ENCODE peak calls at places on chromosomes 3 and 15, in five cellular contexts. D is HFF-Myc, I is GM12865, C is chondrocyte, N is upper lobe of right lung. E is an unnamed sample.

GRCh38 chr3:58116161-58116955 is 94.4 kb downstream of the DNASE1L3 start:
- DNase-seq in D (no peak), I (peak), C (no peak), N (no peak), E (no peak)

GRCh38 chr3:53495518-53496501 is 1.4 kb downstream of the CACNA1D start:
- DNase-seq in D (no peak), I (no peak), C (no peak), N (no peak), E (no peak)

GRCh38 chr3:4633078-4634004 is 140.2 kb downstream of the ITPR1 start:
- DNase-seq in D (peak), I (peak), C (no peak), N (no peak), E (no peak)

GRCh38 chr3:58470363-58471024 is 21.4 kb upstream of the KCTD6 start:
- DNase-seq in D (no peak), I (no peak), C (no peak), N (no peak), E (peak)

GRCh38 chr3:168707900-168708299 is 612.2 kb upstream of the GOLIM4 start:
- DNase-seq in D (no peak), I (peak), C (no peak), N (no peak), E (no peak)

GRCh38 chr3:8632402-8633237 is 12.0 kb downstream of the SSUH2 start:
- DNase-seq in D (no peak), I (no peak), C (no peak), N (no peak), E (no peak)

GRCh38 chr3:4712109-4712508 is 219.0 kb downstream of the ITPR1 start:
- DNase-seq in D (no peak), I (no peak), C (no peak), N (no peak), E (no peak)

GRCh38 chr15:67085818-67086649 is 20.6 kb downstream of the SMAD3 start:
- DNase-seq in D (peak), I (peak), C (no peak), N (no peak), E (no peak)

GRCh38 chr3:52789746-52790040 is 4.9 kb upstream of the ITIH3 start:
- DNase-seq in D (no peak), I (no peak), C (no peak), N (no peak), E (no peak)

GRCh38 chr3:67558429-67558828 is 96.0 kb downstream of the SUCLG2 start:
- DNase-seq in D (no peak), I (no peak), C (no peak), N (no peak), E (no peak)

GRCh38 chr15:62165029-62165792 is at the start of gene C2CD4B:
- DNase-seq in D (no peak), I (peak), C (no peak), N (peak), E (no peak)

GRCh38 chr15:61195116-61196002 is 33.7 kb downstream of the RORA start:
- DNase-seq in D (peak), I (peak), C (no peak), N (no peak), E (no peak)

GRCh38 chr15:96274087-96274440 is 56.4 kb upstream of the NR2F2 start:
- DNase-seq in D (no peak), I (no peak), C (no peak), N (no peak), E (no peak)

GRCh38 chr3:188286087-188286513 is 132.1 kb downstream of the LPP start:
- DNase-seq in D (peak), I (no peak), C (no peak), N (no peak), E (no peak)

GRCh38 chr15:41564286-41564959 is 5.4 kb downstream of the TYRO3 start:
- DNase-seq in D (no peak), I (no peak), C (no peak), N (no peak), E (no peak)

GRCh38 chr3:132247211-132247610 is 70.0 kb upstream of the ACP3 start:
- DNase-seq in D (no peak), I (no peak), C (no peak), N (no peak), E (no peak)

GRCh38 chr15:37084602-37085001 is 15.7 kb downstream of the MEIS2 start:
- DNase-seq in D (no peak), I (no peak), C (no peak), N (no peak), E (no peak)

GRCh38 chr15:28130651-28131050 is 31.5 kb upstream of the OCA2 start:
- DNase-seq in D (no peak), I (no peak), C (no peak), N (peak), E (no peak)

GRCh38 chr15:75024102-75024636 is 779 bp downstream of the PPCDC start:
- DNase-seq in D (no peak), I (peak), C (no peak), N (no peak), E (no peak)

GRCh38 chr15:67033012-67033411 is 32.4 kb upstream of the SMAD3 start:
- DNase-seq in D (no peak), I (no peak), C (no peak), N (no peak), E (no peak)

GRCh38 chr15:101453123-101454120 is 36.1 kb downstream of the PCSK6 start:
- DNase-seq in D (no peak), I (no peak), C (no peak), N (no peak), E (no peak)

GRCh38 chr15:28871168-28871567 is 14.6 kb upstream of the APBA2 start:
- DNase-seq in D (no peak), I (no peak), C (no peak), N (no peak), E (no peak)

GRCh38 chr3:170162630-170163029 is 18.9 kb downstream of the PHC3 start:
- DNase-seq in D (no peak), I (no peak), C (no peak), N (no peak), E (no peak)

GRCh38 chr3:188085596-188086560 is 68.1 kb upstream of the LPP start:
- DNase-seq in D (no peak), I (no peak), C (no peak), N (no peak), E (no peak)

GRCh38 chr3:125684199-125684598 is 88.9 kb upstream of the OSBPL11 start:
- DNase-seq in D (no peak), I (no peak), C (no peak), N (peak), E (no peak)

GRCh38 chr15:52018693-52019393 is at the start of gene MAPK6:
- DNase-seq in D (no peak), I (peak), C (peak), N (peak), E (peak)

DNA sequence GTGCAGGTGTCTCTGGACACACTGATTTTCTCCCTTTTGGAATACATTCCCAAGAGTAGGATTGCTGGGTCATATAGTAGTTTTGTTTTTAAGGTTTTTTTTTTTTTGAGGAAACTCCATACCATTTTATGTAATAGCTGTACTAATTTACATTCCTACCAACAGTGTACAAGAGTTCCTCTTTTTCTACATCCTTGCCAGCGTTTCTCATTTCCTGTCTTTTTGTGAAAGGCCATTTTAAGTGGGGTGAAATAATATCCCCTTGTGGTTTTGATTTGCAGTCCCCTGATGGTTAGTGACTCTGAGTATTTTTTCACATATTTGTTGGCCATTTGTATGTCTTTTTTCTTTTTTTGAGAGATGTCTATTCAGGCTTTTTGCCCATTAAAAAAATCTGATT is 1205.5 kb downstream of the ROBO1 start:
- DNase-seq in D (no peak), I (no peak), C (no peak), N (no peak), E (no peak)
- TF ChIP-seq CTCF in D (no peak), I (no peak), C (no peak), N (no peak), E (no peak)

DNA sequence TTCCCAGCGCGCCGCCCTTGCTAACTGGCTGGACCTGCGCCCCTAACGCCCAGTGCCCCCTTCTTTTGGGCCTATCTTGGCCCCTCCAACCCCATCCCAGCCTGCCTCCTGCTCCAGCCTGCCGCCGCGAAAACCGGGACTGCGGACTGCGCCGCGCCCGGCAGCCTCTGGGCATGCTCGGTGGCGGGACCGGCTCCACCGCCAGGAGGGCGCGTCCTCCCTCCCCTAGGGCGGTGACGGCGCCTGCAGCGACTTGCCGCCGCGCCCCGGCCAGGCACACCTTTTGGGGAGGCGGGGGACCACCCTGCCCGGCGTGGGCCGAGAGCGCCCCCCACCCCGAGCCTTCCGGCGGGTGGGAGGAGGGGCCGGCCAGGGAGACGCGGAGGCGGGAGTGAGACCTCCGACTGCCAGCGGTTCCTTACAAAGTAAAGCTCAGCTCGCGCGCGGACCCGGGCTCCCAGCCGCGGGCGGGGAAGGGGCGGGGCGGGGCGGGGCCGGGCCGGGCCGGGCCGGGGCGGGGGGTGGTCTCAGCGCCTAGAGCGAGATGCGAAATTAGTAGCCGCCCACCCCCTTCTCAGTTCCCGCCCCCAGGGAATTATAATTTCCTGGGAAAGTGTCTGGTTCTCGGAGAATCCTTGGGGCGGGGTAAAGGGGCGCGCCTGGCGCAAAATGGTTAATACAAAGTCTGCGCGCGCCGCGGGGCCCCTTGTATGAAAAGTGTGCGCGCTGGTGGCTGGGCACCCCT is 225.0 kb upstream of the IL12A start:
- DNase-seq in D (peak), I (peak), C (peak), N (peak), E (peak)
- TF ChIP-seq CTCF in D (no peak), I (no peak), C (peak), N (peak), E (peak)

GRCh38 chr15:71800835-71801745 is 9.3 kb upstream of the NR2E3 start:
- DNase-seq in D (peak), I (peak), C (no peak), N (no peak), E (no peak)
- TF ChIP-seq CTCF in D (peak), I (peak), C (peak), N (peak), E (peak)

GRCh38 chr3:64225695-64226499 is 631 bp upstream of the PRICKLE2 start:
- DNase-seq in D (no peak), I (peak), C (no peak), N (no peak), E (no peak)
- TF ChIP-seq CTCF in D (no peak), I (no peak), C (no peak), N (no peak), E (no peak)

E was measured in osteocyte.